ENCODE peak calls at places on chromosomes 3 and 15, in ten cellular contexts. H is H7; M is nucleus accumbens; Q is Daoy; I is RCC 7860; U is activated CD4-positive, CD25-positive, alpha-beta regulatory T cell treated with anti-CD3 and anti-CD28 coated beads, Interleukin-2, amount 50 U/mL, for 72 hours; A is prostate gland; L is type B pancreatic cell; Y is endothelial cell; F is cardiac muscle cell. E is an unnamed sample.

GRCh38 chr3:155032918-155033317 is 47.2 kb upstream of the MME start:
- DNase-seq in A (no peak), L (no peak), Q (no peak), U (no peak), Y (no peak), M (no peak), I (peak; percentile 60), F (peak; percentile 1), H (no peak), E (peak; percentile 56)

GRCh38 chr3:52440249-52440551 is 4.7 kb downstream of the SEMA3G start:
- DNase-seq in I (no peak), Q (no peak), A (no peak), M (no peak), F (no peak), H (no peak), Y (no peak), U (no peak), L (no peak), E (no peak)

GRCh38 chr3:129224984-129225393 is 24.4 kb upstream of the COPG1 start:
- DNase-seq in H (no peak), Q (peak; percentile 76), F (no peak), U (no peak), L (no peak), A (peak; percentile 75), Y (peak; percentile 35), I (peak; percentile 81), M (peak; percentile 46), E (peak; percentile 58)

GRCh38 chr3:172140499-172141391 is 101.4 kb downstream of the FNDC3B start:
- DNase-seq in H (no peak), M (no peak), I (peak; percentile 99), U (no peak), F (peak; percentile 45), Y (no peak), L (no peak), A (peak; percentile 58), Q (peak; percentile 97), E (peak; percentile 99)

GRCh38 chr3:168511428-168512014 is 415.8 kb upstream of the GOLIM4 start:
- DNase-seq in I (no peak), L (no peak), M (no peak), Q (peak; percentile 9), H (no peak), F (peak; percentile 42), A (no peak), Y (no peak), U (no peak), E (peak; percentile 53)

GRCh38 chr15:73981761-73982222 is 10.3 kb downstream of the STOML1 start:
- DNase-seq in H (no peak), F (no peak), Y (no peak), M (no peak), I (peak; percentile 49), U (no peak), A (no peak), Q (peak; percentile 78), L (no peak), E (no peak)

GRCh38 chr3:159928692-159929091 is 59.9 kb upstream of the IL12A start:
- DNase-seq in A (no peak), M (no peak), L (no peak), Q (peak; percentile 93), Y (no peak), H (no peak), U (no peak), I (peak; percentile 100), F (no peak), E (peak; percentile 96)

GRCh38 chr3:194857459-194858113 is 171.9 kb downstream of the FAM43A start:
- DNase-seq in Y (no peak), U (no peak), L (no peak), H (no peak), A (no peak), M (no peak), I (no peak), F (no peak), Q (no peak), E (peak; percentile 61)

GRCh38 chr3:156465222-156465621 is 89.7 kb downstream of the SSR3 start:
- DNase-seq in Q (no peak), U (no peak), A (no peak), M (no peak), Y (no peak), L (no peak), H (no peak), F (peak; percentile 41), I (no peak), E (no peak)

GRCh38 chr15:91954211-91954804 is 100.8 kb downstream of the SLCO3A1 start:
- DNase-seq in M (no peak), Q (no peak), Y (no peak), A (no peak), L (no peak), F (no peak), U (no peak), I (no peak), H (no peak), E (no peak)

GRCh38 chr3:141081141-141081795 is 30.1 kb downstream of the SPSB4 start:
- DNase-seq in A (no peak), I (no peak), L (no peak), F (peak; percentile 84), U (no peak), Y (no peak), H (peak; percentile 91), M (no peak), Q (no peak), E (no peak)

GRCh38 chr3:178245385-178245778 is 290.9 kb upstream of the KCNMB2 start:
- DNase-seq in L (no peak), U (no peak), A (no peak), Q (no peak), I (no peak), Y (no peak), H (no peak), M (no peak), F (no peak), E (peak; percentile 18)

GRCh38 chr15:72486144-72486543 is 12.0 kb downstream of the ARIH1 start:
- DNase-seq in Y (no peak), F (no peak), A (no peak), H (no peak), M (no peak), I (no peak), U (no peak), Q (no peak), L (no peak), E (no peak)

GRCh38 chr3:31522152-31522551 is 10.6 kb upstream of the STT3B start:
- DNase-seq in A (no peak), H (no peak), I (no peak), Y (no peak), L (no peak), U (no peak), M (no peak), Q (no peak), F (no peak), E (no peak)

GRCh38 chr15:70342554-70343548 is 245.1 kb upstream of the TLE3 start:
- DNase-seq in M (no peak), U (no peak), F (no peak), L (peak; percentile 50), H (no peak), A (no peak), I (no peak), Q (no peak), Y (no peak), E (no peak)

GRCh38 chr15:96337354-96337990 is 7.0 kb downstream of the NR2F2 start:
- DNase-seq in U (no peak), L (no peak), M (no peak), Q (no peak), F (no peak), A (no peak), H (peak; percentile 54), Y (no peak), I (no peak), E (peak; percentile 13)

GRCh38 chr15:31235298-31236183 is 91.1 kb upstream of the KLF13 start:
- DNase-seq in I (no peak), Q (no peak), Y (no peak), M (no peak), U (no peak), H (no peak), A (no peak), L (no peak), F (peak; percentile 84), E (peak; percentile 62)

GRCh38 chr15:40291088-40291574 is 8.3 kb upstream of the ANKRD63 start:
- DNase-seq in H (peak; percentile 90), Y (peak; percentile 55), M (no peak), A (peak; percentile 25), F (peak; percentile 82), U (no peak), Q (peak; percentile 66), I (no peak), L (peak; percentile 78), E (peak; percentile 62)

GRCh38 chr3:185325946-185326791 is 36.8 kb upstream of the MAP3K13 start:
- DNase-seq in I (no peak), Y (no peak), F (no peak), M (no peak), H (no peak), Q (no peak), U (no peak), L (no peak), A (no peak), E (peak; percentile 27)

GRCh38 chr15:99073008-99073714 is 31.7 kb upstream of the SYNM start:
- DNase-seq in I (no peak), F (no peak), U (peak; percentile 15), L (no peak), A (no peak), Q (no peak), Y (no peak), M (no peak), H (peak; percentile 29), E (peak; percentile 50)

E was measured in choroid plexus epithelial cell.